ENCODE peak calls at places on chromosomes 4 and X, in four cellular contexts. P is uterus, T is NB4, F is IMR-90. D is an unnamed sample.

GRCh38 chr4:165177725-165178666 is 29.4 kb upstream of the KLHL2 start:
- DNase-seq in P (no peak), T (no peak), F (no peak), D (peak; percentile 31)

GRCh38 chr4:83556006-83556712 is 20.3 kb downstream of the GPAT3 start:
- DNase-seq in P (no peak), T (peak; percentile 38), F (no peak), D (no peak)

GRCh38 chr4:55409468-55410171 is 13.9 kb downstream of the TMEM165 start:
- DNase-seq in P (no peak), T (peak; percentile 94), F (peak; percentile 13), D (no peak)

GRCh38 chr4:85151786-85152185 is 185.3 kb upstream of the WDFY3 start:
- DNase-seq in P (no peak), T (no peak), F (no peak), D (no peak)

GRCh38 chr4:87882321-87882720 is 49.6 kb downstream of the MEPE start:
- DNase-seq in P (no peak), T (no peak), F (no peak), D (no peak)

GRCh38 chrX:148682206-148682605 is 181.8 kb downstream of the AFF2 start:
- DNase-seq in P (no peak), T (no peak), F (no peak), D (no peak)

GRCh38 chr4:113293043-113293560 is 243.6 kb downstream of the ANK2 start:
- DNase-seq in P (peak; percentile 34), T (no peak), F (peak; percentile 68), D (no peak)

GRCh38 chrX:28665778-28666177 is 78.5 kb downstream of the IL1RAPL1 start:
- DNase-seq in P (no peak), T (no peak), F (no peak), D (no peak)

GRCh38 chr4:80097395-80098177 is 24.6 kb upstream of the ANTXR2 start:
- DNase-seq in P (peak; percentile 24), T (no peak), F (peak; percentile 83), D (no peak)

GRCh38 chr4:118738999-118739690 is 54.0 kb downstream of the METTL14 start:
- DNase-seq in P (no peak), T (no peak), F (no peak), D (no peak)

GRCh38 chr4:118742050-118742449 is 56.9 kb downstream of the METTL14 start:
- DNase-seq in P (no peak), T (no peak), F (no peak), D (no peak)

GRCh38 chr4:118738090-118738489 is 52.9 kb downstream of the METTL14 start:
- DNase-seq in P (no peak), T (no peak), F (no peak), D (peak; percentile 33)

GRCh38 chr4:118741456-118741855 is 56.3 kb downstream of the METTL14 start:
- DNase-seq in P (no peak), T (no peak), F (peak; percentile 42), D (no peak)

GRCh38 chr4:118740869-118741268 is 55.7 kb downstream of the METTL14 start:
- DNase-seq in P (no peak), T (peak; percentile 22), F (no peak), D (no peak)
- H3K4me3 ChIP-seq in P (no peak overlapping the region), T (no peak overlapping the region), F (no peak overlapping the region), D (no peak overlapping the region)

GRCh38 chrX:44915361-44915868 is 42.4 kb downstream of the KDM6A start:
- DNase-seq in P (no peak), T (no peak), F (peak; percentile 20), D (no peak)
- H3K4me3 ChIP-seq in P (no peak overlapping the region), T (no peak overlapping the region), F (peak overlapping the region; percentile 29), D (no peak overlapping the region)

GRCh38 chr4:2860391-2861348 is 17.0 kb downstream of the ADD1 start:
- DNase-seq in P (no peak), T (no peak), F (peak; percentile 24), D (no peak)
- H3K4me3 ChIP-seq in P (no peak overlapping the region), T (no peak overlapping the region), F (no peak overlapping the region), D (no peak overlapping the region)

DNA sequence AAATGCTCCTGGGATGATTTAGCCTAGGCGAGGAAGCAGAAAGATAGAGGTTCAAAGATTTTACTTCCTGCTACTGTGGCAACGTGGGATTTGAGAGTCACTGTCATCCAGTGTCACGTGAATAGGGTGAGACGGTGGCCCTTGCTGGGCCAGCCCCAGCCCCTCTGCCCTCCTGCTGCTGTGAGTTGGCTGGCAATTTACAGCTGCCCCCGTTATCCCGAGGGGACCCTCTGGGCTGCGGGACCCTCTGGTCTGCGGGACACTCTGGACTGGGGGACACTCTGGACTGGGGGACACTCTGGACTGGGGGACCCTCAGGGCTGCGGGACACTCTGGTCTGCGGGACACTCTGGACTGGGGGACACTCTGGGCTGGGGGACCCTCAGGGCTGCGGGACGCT is 765.4 kb downstream of the TRIML1 start:
- DNase-seq in P (no peak), T (no peak), F (no peak), D (no peak)
- H3K4me3 ChIP-seq in P (no peak overlapping the region), T (no peak overlapping the region), F (no peak overlapping the region), D (no peak overlapping the region)

GRCh38 chrX:118975831-118976598 is 1.6 kb downstream of the LONRF3 start:
- DNase-seq in P (peak; percentile 84), T (peak; percentile 92), F (peak; percentile 3), D (no peak)
- H3K4me3 ChIP-seq in P (peak overlapping the region; percentile 33), T (peak overlapping the region; percentile 90), F (peak overlapping the region; percentile 28), D (peak overlapping the region; percentile 11)

GRCh38 chr4:39410415-39410814 is 3.7 kb downstream of the KLB start:
- DNase-seq in P (no peak), T (no peak), F (no peak), D (no peak)
- H3K4me3 ChIP-seq in P (no peak overlapping the region), T (no peak overlapping the region), F (no peak overlapping the region), D (no peak overlapping the region)

D was measured in epithelial cell of esophagus.